ENCODE peak calls at places on chromosomes 11 and 22, in five cellular contexts. W is IMR-90, Z is mesenchymal stem cell, R is H9, B is neuronal stem cell. G is an unnamed sample.

GRCh38 chr11:126385991-126386728 is 30.7 kb downstream of the ST3GAL4 start:
- DNase-seq in W (no peak), Z (no peak), R (no peak), B (no peak), G (no peak)

GRCh38 chr11:3860360-3860759 is 4.9 kb downstream of the STIM1 start:
- DNase-seq in W (peak; percentile 41), Z (no peak), R (no peak), B (no peak), G (no peak)

GRCh38 chr22:35761037-35761436 is 43.4 kb downstream of the APOL5 start:
- DNase-seq in W (peak; percentile 24), Z (no peak), R (no peak), B (no peak), G (no peak)

GRCh38 chr11:46983598-46983997 is 47.0 kb downstream of the CSTPP1 start:
- DNase-seq in W (no peak), Z (no peak), R (no peak), B (no peak), G (no peak)

GRCh38 chr11:118819687-118820086 is 28.7 kb upstream of the DDX6 start:
- DNase-seq in W (no peak), Z (no peak), R (no peak), B (no peak), G (no peak)

GRCh38 chr11:118106789-118107335 is 20.1 kb upstream of the SMIM35 start:
- DNase-seq in W (no peak), Z (no peak), R (no peak), B (no peak), G (no peak)

GRCh38 chr22:21695432-21696085 is 29.7 kb downstream of the PPIL2 start:
- DNase-seq in W (no peak), Z (no peak), R (no peak), B (no peak), G (no peak)

GRCh38 chr22:40939202-40939601 is 12.0 kb upstream of the RBX1 start:
- DNase-seq in W (no peak), Z (no peak), R (no peak), B (no peak), G (no peak)

GRCh38 chr22:38981005-38981658 is 1.0 kb upstream of the APOBEC3B start:
- DNase-seq in W (peak; percentile 31), Z (no peak), R (peak; percentile 56), B (peak; percentile 26), G (no peak)

GRCh38 chr11:26946209-26946828 is 47.6 kb upstream of the FIBIN start:
- DNase-seq in W (peak; percentile 69), Z (peak; percentile 68), R (no peak), B (no peak), G (no peak)

GRCh38 chr11:36231300-36231699 is 57.9 kb downstream of the COMMD9 start:
- DNase-seq in W (peak; percentile 66), Z (peak; percentile 83), R (no peak), B (no peak), G (no peak)

GRCh38 chr11:16917941-16918340 is 96.3 kb downstream of the PLEKHA7 start:
- DNase-seq in W (no peak), Z (no peak), R (no peak), B (no peak), G (no peak)

GRCh38 chr11:13339196-13340153 is 61.9 kb downstream of the BMAL1 start:
- DNase-seq in W (peak; percentile 98), Z (peak; percentile 94), R (no peak), B (no peak), G (no peak)

GRCh38 chr11:7077101-7077500 is 11.7 kb upstream of the RBMXL2 start:
- DNase-seq in W (no peak), Z (no peak), R (peak; percentile 64), B (peak; percentile 39), G (peak; percentile 3)

GRCh38 chr11:120188371-120188770 is 22.5 kb upstream of the OAF start:
- DNase-seq in W (no peak), Z (no peak), R (no peak), B (no peak), G (no peak)

GRCh38 chr11:117793521-117793920 is 3.5 kb downstream of the DSCAML1 start:
- DNase-seq in W (no peak), Z (no peak), R (no peak), B (no peak), G (no peak)

GRCh38 chr11:120285256-120285655 is 39.8 kb upstream of the TLCD5 start:
- DNase-seq in W (no peak), Z (no peak), R (no peak), B (no peak), G (no peak)

GRCh38 chr11:120547871-120548681 is 36.5 kb downstream of the GRIK4 start:
- DNase-seq in W (peak; percentile 98), Z (peak; percentile 99), R (no peak), B (no peak), G (no peak)

GRCh38 chr11:12693075-12693473 is 18.9 kb downstream of the TEAD1 start:
- DNase-seq in W (no peak), Z (peak; percentile 84), R (no peak), B (no peak), G (no peak)

GRCh38 chr11:67613960-67614715 is 7.4 kb downstream of the NDUFV1 start:
- DNase-seq in W (peak; percentile 13), Z (peak; percentile 49), R (peak; percentile 86), B (peak; percentile 69), G (no peak)

GRCh38 chr11:5631969-5632635 is 7.3 kb downstream of the TRIM34 start:
- DNase-seq in W (no peak), Z (no peak), R (no peak), B (no peak), G (no peak)

GRCh38 chr11:35245786-35246185 is 106.8 kb downstream of the CD44 start:
- DNase-seq in W (no peak), Z (no peak), R (no peak), B (no peak), G (no peak)

GRCh38 chr11:69545976-69546617 is 64.6 kb downstream of the LINC01488 start:
- DNase-seq in W (no peak), Z (no peak), R (no peak), B (no peak), G (no peak)

GRCh38 chr22:50627914-50628542 is at the start of gene ARSA:
- DNase-seq in W (peak; percentile 81), Z (peak; percentile 86), R (peak; percentile 86), B (peak; percentile 82), G (no peak)

GRCh38 chr11:44348114-44348513 is 38.2 kb upstream of the ALX4 start:
- DNase-seq in W (no peak), Z (no peak), R (no peak), B (no peak), G (no peak)

GRCh38 chr22:40541300-40541699 is 95.2 kb downstream of the MRTFA start:
- DNase-seq in W (no peak), Z (no peak), R (no peak), B (no peak), G (no peak)

DNA sequence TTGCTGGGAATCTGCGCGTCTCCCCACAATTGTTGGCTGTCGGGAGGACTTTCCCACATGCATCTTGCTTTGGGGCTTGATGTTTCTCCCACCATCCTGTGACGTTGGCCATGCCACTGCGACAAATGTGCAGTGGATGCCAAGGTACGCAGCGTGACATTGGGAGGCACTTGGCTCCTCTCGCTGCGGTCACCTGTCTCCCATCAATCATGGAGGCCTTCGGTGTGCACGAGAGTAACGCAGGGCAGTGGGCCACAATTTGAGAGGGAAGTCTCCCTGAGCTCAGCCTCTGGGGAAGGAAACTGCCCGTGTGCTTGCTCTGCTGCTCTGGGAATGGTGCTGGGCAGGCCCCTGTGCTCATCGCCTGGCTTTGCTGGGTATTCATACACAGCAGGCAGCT is 153.3 kb downstream of the ADAMTS15 start:
- DNase-seq in W (no peak), Z (no peak), R (peak; percentile 11), B (no peak), G (peak; percentile 24)
- H2AK5ac ChIP-seq in W (peak overlapping the region; percentile 98), Z (peak overlapping the region; percentile 33), R (no peak overlapping the region), B (no peak overlapping the region), G (peak overlapping the region; percentile 13)

GRCh38 chr11:782264-783174 is 5.2 kb upstream of the GATD1 start:
- DNase-seq in W (no peak), Z (no peak), R (no peak), B (no peak), G (no peak)

GRCh38 chr11:779955-780532 is 2.8 kb upstream of the GATD1 start:
- DNase-seq in W (no peak), Z (no peak), R (no peak), B (no peak), G (no peak)

GRCh38 chr11:786235-787083 is 3.4 kb downstream of the CEND1 start:
- DNase-seq in W (no peak), Z (no peak), R (no peak), B (no peak), G (no peak)

GRCh38 chr11:787084-787675 is 2.7 kb downstream of the CEND1 start:
- DNase-seq in W (no peak), Z (no peak), R (no peak), B (no peak), G (no peak)

GRCh38 chr11:783581-784015 is 6.3 kb downstream of the CEND1 start:
- DNase-seq in W (peak; percentile 96), Z (peak; percentile 86), R (peak; percentile 99), B (peak; percentile 70), G (peak; percentile 94)
- H2AK5ac ChIP-seq in W (peak overlapping the region; percentile 36), Z (peak overlapping the region; percentile 36), R (no peak overlapping the region), B (no peak overlapping the region), G (no peak overlapping the region)

GRCh38 chr11:63762662-63763505 is 5.7 kb downstream of the ZFTA start:
- DNase-seq in W (no peak), Z (peak; percentile 43), R (peak; percentile 58), B (peak; percentile 71), G (no peak)
- H2AK5ac ChIP-seq in W (no peak overlapping the region), Z (no peak overlapping the region), R (no peak overlapping the region), B (peak overlapping the region; percentile 97), G (no peak overlapping the region)

GRCh38 chr11:75425422-75425821 is 7.6 kb downstream of the KLHL35 start:
- DNase-seq in W (no peak), Z (no peak), R (peak; percentile 89), B (no peak), G (no peak)
- H2AK5ac ChIP-seq in W (no peak overlapping the region), Z (no peak overlapping the region), R (no peak overlapping the region), B (no peak overlapping the region), G (no peak overlapping the region)

DNA sequence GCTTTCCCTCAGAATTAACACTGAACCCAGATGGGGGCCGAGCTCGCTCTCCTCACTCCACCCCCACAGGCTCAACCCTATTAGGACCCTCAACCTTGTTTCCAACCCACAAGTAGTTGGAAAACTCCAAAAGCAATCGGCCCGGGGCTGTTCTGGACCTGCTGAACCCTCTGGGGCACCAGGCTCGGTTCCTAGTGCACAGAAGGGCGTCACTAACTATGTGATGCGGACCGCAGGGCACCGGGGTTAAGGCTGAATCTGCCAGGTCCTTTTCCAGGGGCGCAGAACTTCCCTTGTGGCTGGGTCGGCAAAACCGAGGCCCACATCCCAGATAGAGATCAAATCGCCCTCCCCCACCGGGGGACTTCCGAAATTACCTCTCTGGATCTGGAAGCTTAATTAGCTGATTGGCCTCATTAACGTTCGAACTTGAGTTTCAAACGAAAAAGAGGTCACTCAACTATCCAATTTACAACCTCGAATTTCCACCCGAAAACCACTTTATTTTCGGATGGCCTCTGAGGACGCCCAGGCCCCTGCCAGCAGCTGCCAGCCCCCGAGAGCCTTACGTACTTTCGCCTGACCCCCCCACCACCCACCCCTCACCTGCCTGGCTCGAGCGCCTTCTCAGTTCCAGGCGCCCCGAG is 1.7 kb downstream of the SHANK2 start:
- DNase-seq in W (no peak), Z (peak; percentile 42), R (peak; percentile 27), B (no peak), G (no peak)
- H2AK5ac ChIP-seq in W (no peak overlapping the region), Z (no peak overlapping the region), R (no peak overlapping the region), B (peak overlapping the region; percentile 57), G (no peak overlapping the region)